ENCODE peak calls at places on chromosomes 11 and 22, in eight cellular contexts. M is activated naive CD4-positive, alpha-beta T cell; Y is glutamatergic neuron; R is activated CD4-positive, CD25-positive, alpha-beta regulatory T cell treated with anti-CD3 and anti-CD28 coated beads, Interleukin-2, amount 50 U/mL, for 16 hours; K is progenitor cell of endocrine pancreas; X is stromal cell of bone marrow; C is WTC11; Q is nucleus accumbens. W is an unnamed sample.

GRCh38 chr11:3906166-3906565 is 50.7 kb downstream of the STIM1 start:
- DNase-seq in M (no peak), R (no peak), X (no peak), C (no peak), Q (no peak), K (no peak), Y (no peak), W (no peak)

GRCh38 chr11:6481924-6482275 is 599 bp downstream of the TIMM10B start:
- DNase-seq in M (no peak), Q (no peak), K (no peak), R (no peak), X (no peak), C (no peak), Y (no peak), W (no peak)

GRCh38 chr22:24417901-24418641 is 9.3 kb upstream of the ADORA2A start:
- DNase-seq in Y (no peak), C (no peak), M (no peak), X (no peak), K (no peak), R (no peak), Q (no peak), W (no peak)

GRCh38 chr11:104435498-104435897 is 271.6 kb upstream of the PDGFD start:
- DNase-seq in Q (no peak), Y (no peak), C (no peak), X (no peak), M (no peak), K (no peak), R (no peak), W (no peak)

GRCh38 chr11:96213500-96213899 is 129.5 kb downstream of the MAML2 start:
- DNase-seq in Y (no peak), M (no peak), Q (no peak), C (no peak), X (peak), R (no peak), K (no peak), W (no peak)

GRCh38 chr11:8930456-8931175 is 2.1 kb downstream of the C11orf16 start:
- DNase-seq in C (no peak), Y (no peak), K (no peak), R (no peak), M (no peak), Q (no peak), X (no peak), W (no peak)

GRCh38 chr11:126153999-126154398 is 57.5 kb downstream of the RPUSD4 start:
- DNase-seq in X (no peak), Q (no peak), Y (no peak), C (no peak), K (no peak), M (no peak), R (no peak), W (no peak)

GRCh38 chr11:19935507-19935906 is 222.9 kb downstream of the NAV2 start:
- DNase-seq in K (no peak), X (peak), Y (no peak), R (no peak), Q (no peak), M (no peak), C (peak), W (no peak)

GRCh38 chr11:78798567-78799170 is 224.0 kb upstream of the NARS2 start:
- DNase-seq in M (no peak), Q (peak), Y (peak), X (no peak), K (peak), C (peak), R (no peak), W (no peak)

GRCh38 chr11:21190181-21190580 is 520.8 kb downstream of the NELL1 start:
- DNase-seq in C (no peak), Q (no peak), M (no peak), X (no peak), R (no peak), Y (no peak), K (no peak), W (no peak)

GRCh38 chr11:77232242-77232641 is 69.2 kb downstream of the GDPD4 start:
- DNase-seq in X (no peak), R (no peak), C (no peak), M (no peak), Y (no peak), Q (no peak), K (no peak), W (no peak)

GRCh38 chr22:42699281-42699681 is 21.4 kb downstream of the A4GALT start:
- DNase-seq in K (no peak), R (no peak), C (no peak), X (no peak), M (no peak), Q (no peak), Y (no peak), W (no peak)

GRCh38 chr22:30694638-30695350 is at the start of gene OSBP2:
- DNase-seq in M (no peak), X (no peak), R (no peak), Y (peak), K (peak), C (peak), Q (peak), W (no peak)

GRCh38 chr22:24117942-24118341 is 63.3 kb upstream of the SUSD2 start:
- DNase-seq in X (no peak), K (no peak), Y (no peak), M (no peak), Q (no peak), R (no peak), C (peak), W (no peak)

GRCh38 chr11:27183672-27184457 is 143.2 kb downstream of the BBOX1 start:
- DNase-seq in M (no peak), Q (peak), R (no peak), K (peak), X (peak), C (peak), Y (peak), W (peak)

GRCh38 chr11:78300108-78300507 is 111.4 kb downstream of the USP35 start:
- DNase-seq in R (no peak), Y (no peak), C (no peak), Q (no peak), X (no peak), M (no peak), K (no peak), W (no peak)

GRCh38 chr11:109303342-109303741 is 118.6 kb upstream of the C11orf87 start:
- DNase-seq in Y (no peak), K (no peak), R (no peak), X (no peak), Q (no peak), M (no peak), C (no peak), W (no peak)

GRCh38 chr22:50112151-50113118 is 22.6 kb downstream of the MOV10L1 start:
- DNase-seq in M (no peak), K (no peak), R (no peak), C (no peak), X (no peak), Y (no peak), Q (no peak), W (no peak)

GRCh38 chr11:112548641-112549040 is 288.0 kb upstream of the PLET1 start:
- DNase-seq in X (no peak), Y (no peak), C (no peak), Q (no peak), K (no peak), M (no peak), R (no peak), W (no peak)